ENCODE peak calls at places on chromosomes 4 and X, in eight cellular contexts. One of them, this sample, is unnamed.

GRCh38 chr4:40316333-40316781 is 18.8 kb upstream of the CHRNA9 start:
- DNase-seq in H9: no peak
- DNase-seq in natural killer cell: no peak
- DNase-seq in GM23338: no peak
- DNase-seq in choroid plexus epithelial cell: peak
- DNase-seq in neural progenitor cell: no peak
- DNase-seq in GM13976: peak
- DNase-seq in activated B cell treated with CpG ODN at 0.5 μM for 24 hours: no peak
- DNase-seq in this sample: no peak

GRCh38 chr4:73704314-73705055 is 35.9 kb upstream of the CXCL8 start:
- DNase-seq in H9: no peak
- DNase-seq in natural killer cell: no peak
- DNase-seq in GM23338: peak
- DNase-seq in choroid plexus epithelial cell: peak
- DNase-seq in neural progenitor cell: no peak
- DNase-seq in GM13976: no peak
- DNase-seq in activated B cell treated with CpG ODN at 0.5 μM for 24 hours: no peak
- DNase-seq in this sample: no peak

GRCh38 chrX:153304988-153305736 is 16.4 kb downstream of the PNMA6F start:
- DNase-seq in H9: no peak
- DNase-seq in natural killer cell: no peak
- DNase-seq in GM23338: no peak
- DNase-seq in choroid plexus epithelial cell: no peak
- DNase-seq in neural progenitor cell: no peak
- DNase-seq in GM13976: no peak
- DNase-seq in activated B cell treated with CpG ODN at 0.5 μM for 24 hours: no peak
- DNase-seq in this sample: no peak

GRCh38 chr4:123555500-123556273 is 159.1 kb downstream of the SPRY1 start:
- DNase-seq in H9: no peak
- DNase-seq in natural killer cell: no peak
- DNase-seq in GM23338: peak
- DNase-seq in choroid plexus epithelial cell: peak
- DNase-seq in neural progenitor cell: no peak
- DNase-seq in GM13976: no peak
- DNase-seq in activated B cell treated with CpG ODN at 0.5 μM for 24 hours: no peak
- DNase-seq in this sample: peak

GRCh38 chr4:41644288-41644914 is 104.1 kb downstream of the PHOX2B start:
- DNase-seq in H9: peak
- DNase-seq in natural killer cell: no peak
- DNase-seq in GM23338: peak
- DNase-seq in choroid plexus epithelial cell: peak
- DNase-seq in neural progenitor cell: peak
- DNase-seq in GM13976: peak
- DNase-seq in activated B cell treated with CpG ODN at 0.5 μM for 24 hours: no peak
- DNase-seq in this sample: peak

GRCh38 chr4:8836664-8837171 is 34.9 kb downstream of the HMX1 start:
- DNase-seq in H9: no peak
- DNase-seq in natural killer cell: no peak
- DNase-seq in GM23338: no peak
- DNase-seq in choroid plexus epithelial cell: no peak
- DNase-seq in neural progenitor cell: no peak
- DNase-seq in GM13976: no peak
- DNase-seq in activated B cell treated with CpG ODN at 0.5 μM for 24 hours: peak
- DNase-seq in this sample: no peak

GRCh38 chr4:120139392-120139791 is 72.7 kb upstream of the MAD2L1 start:
- DNase-seq in H9: no peak
- DNase-seq in natural killer cell: no peak
- DNase-seq in GM23338: no peak
- DNase-seq in choroid plexus epithelial cell: no peak
- DNase-seq in neural progenitor cell: no peak
- DNase-seq in GM13976: no peak
- DNase-seq in activated B cell treated with CpG ODN at 0.5 μM for 24 hours: no peak
- DNase-seq in this sample: no peak

GRCh38 chr4:47836655-47837581 is 949 bp downstream of the CORIN start:
- DNase-seq in H9: peak
- DNase-seq in natural killer cell: peak
- DNase-seq in GM23338: peak
- DNase-seq in choroid plexus epithelial cell: peak
- DNase-seq in neural progenitor cell: peak
- DNase-seq in GM13976: peak
- DNase-seq in activated B cell treated with CpG ODN at 0.5 μM for 24 hours: peak
- DNase-seq in this sample: peak

GRCh38 chrX:34909151-34909550 is 33.4 kb upstream of the FAM47B start:
- DNase-seq in H9: no peak
- DNase-seq in natural killer cell: no peak
- DNase-seq in GM23338: no peak
- DNase-seq in choroid plexus epithelial cell: no peak
- DNase-seq in neural progenitor cell: no peak
- DNase-seq in GM13976: no peak
- DNase-seq in activated B cell treated with CpG ODN at 0.5 μM for 24 hours: no peak
- DNase-seq in this sample: no peak

GRCh38 chrX:14027511-14028019 is 2.1 kb downstream of the GEMIN8 start:
- DNase-seq in H9: no peak
- DNase-seq in natural killer cell: no peak
- DNase-seq in GM23338: no peak
- DNase-seq in choroid plexus epithelial cell: peak
- DNase-seq in neural progenitor cell: no peak
- DNase-seq in GM13976: peak
- DNase-seq in activated B cell treated with CpG ODN at 0.5 μM for 24 hours: no peak
- DNase-seq in this sample: no peak

GRCh38 chr4:124806403-124806802 is 93.9 kb upstream of the ANKRD50 start:
- DNase-seq in H9: no peak
- DNase-seq in natural killer cell: no peak
- DNase-seq in GM23338: peak
- DNase-seq in choroid plexus epithelial cell: no peak
- DNase-seq in neural progenitor cell: no peak
- DNase-seq in GM13976: no peak
- DNase-seq in activated B cell treated with CpG ODN at 0.5 μM for 24 hours: no peak
- DNase-seq in this sample: no peak

GRCh38 chrX:19532709-19533108 is 17.4 kb upstream of the MAP3K15 start:
- DNase-seq in H9: no peak
- DNase-seq in natural killer cell: no peak
- DNase-seq in GM23338: no peak
- DNase-seq in choroid plexus epithelial cell: no peak
- DNase-seq in neural progenitor cell: no peak
- DNase-seq in GM13976: no peak
- DNase-seq in activated B cell treated with CpG ODN at 0.5 μM for 24 hours: no peak
- DNase-seq in this sample: no peak

GRCh38 chrX:19539665-19540064 is 24.4 kb upstream of the MAP3K15 start:
- DNase-seq in H9: no peak
- DNase-seq in natural killer cell: no peak
- DNase-seq in GM23338: no peak
- DNase-seq in choroid plexus epithelial cell: no peak
- DNase-seq in neural progenitor cell: no peak
- DNase-seq in GM13976: no peak
- DNase-seq in activated B cell treated with CpG ODN at 0.5 μM for 24 hours: no peak
- DNase-seq in this sample: no peak

GRCh38 chrX:19541196-19541595 is 25.9 kb upstream of the MAP3K15 start:
- DNase-seq in H9: no peak
- DNase-seq in natural killer cell: no peak
- DNase-seq in GM23338: no peak
- DNase-seq in choroid plexus epithelial cell: no peak
- DNase-seq in neural progenitor cell: no peak
- DNase-seq in GM13976: no peak
- DNase-seq in activated B cell treated with CpG ODN at 0.5 μM for 24 hours: no peak
- DNase-seq in this sample: no peak

GRCh38 chrX:19540076-19540475 is 24.8 kb upstream of the MAP3K15 start:
- DNase-seq in H9: no peak
- DNase-seq in natural killer cell: no peak
- DNase-seq in GM23338: no peak
- DNase-seq in choroid plexus epithelial cell: no peak
- DNase-seq in neural progenitor cell: no peak
- DNase-seq in GM13976: no peak
- DNase-seq in activated B cell treated with CpG ODN at 0.5 μM for 24 hours: no peak
- DNase-seq in this sample: no peak

DNA sequence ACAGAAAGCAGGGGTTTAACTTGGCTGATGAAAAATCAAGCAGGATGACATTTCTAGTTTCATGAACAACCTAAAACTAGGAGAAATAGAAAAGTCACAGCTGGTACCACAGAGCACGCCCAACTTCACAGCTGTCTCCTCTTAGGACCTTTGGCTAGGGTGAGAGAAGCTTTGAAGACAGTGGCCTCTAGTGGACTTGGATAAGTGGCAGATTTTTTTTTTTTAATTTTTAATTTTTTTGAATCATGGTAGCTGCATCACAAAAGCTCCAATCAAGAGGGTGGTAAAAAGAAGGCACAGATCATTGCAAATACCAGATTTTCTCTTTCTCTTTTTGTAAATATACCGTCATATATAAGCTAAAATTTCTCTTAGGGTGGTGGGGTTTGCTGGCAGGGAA is 20.2 kb upstream of the MAP3K15 start:
- DNase-seq in H9: no peak
- DNase-seq in natural killer cell: no peak
- DNase-seq in GM23338: peak
- DNase-seq in choroid plexus epithelial cell: peak
- DNase-seq in neural progenitor cell: peak
- DNase-seq in GM13976: no peak
- DNase-seq in activated B cell treated with CpG ODN at 0.5 μM for 24 hours: no peak
- DNase-seq in this sample: no peak
- TF ChIP-seq CTCF in H9: peak
- TF ChIP-seq CTCF in natural killer cell: no peak
- TF ChIP-seq CTCF in GM23338: peak
- TF ChIP-seq CTCF in choroid plexus epithelial cell: peak
- TF ChIP-seq CTCF in neural progenitor cell: peak
- TF ChIP-seq CTCF in GM13976: no peak
- TF ChIP-seq CTCF in activated B cell treated with CpG ODN at 0.5 μM for 24 hours: no peak
- TF ChIP-seq CTCF in this sample: no peak

DNA sequence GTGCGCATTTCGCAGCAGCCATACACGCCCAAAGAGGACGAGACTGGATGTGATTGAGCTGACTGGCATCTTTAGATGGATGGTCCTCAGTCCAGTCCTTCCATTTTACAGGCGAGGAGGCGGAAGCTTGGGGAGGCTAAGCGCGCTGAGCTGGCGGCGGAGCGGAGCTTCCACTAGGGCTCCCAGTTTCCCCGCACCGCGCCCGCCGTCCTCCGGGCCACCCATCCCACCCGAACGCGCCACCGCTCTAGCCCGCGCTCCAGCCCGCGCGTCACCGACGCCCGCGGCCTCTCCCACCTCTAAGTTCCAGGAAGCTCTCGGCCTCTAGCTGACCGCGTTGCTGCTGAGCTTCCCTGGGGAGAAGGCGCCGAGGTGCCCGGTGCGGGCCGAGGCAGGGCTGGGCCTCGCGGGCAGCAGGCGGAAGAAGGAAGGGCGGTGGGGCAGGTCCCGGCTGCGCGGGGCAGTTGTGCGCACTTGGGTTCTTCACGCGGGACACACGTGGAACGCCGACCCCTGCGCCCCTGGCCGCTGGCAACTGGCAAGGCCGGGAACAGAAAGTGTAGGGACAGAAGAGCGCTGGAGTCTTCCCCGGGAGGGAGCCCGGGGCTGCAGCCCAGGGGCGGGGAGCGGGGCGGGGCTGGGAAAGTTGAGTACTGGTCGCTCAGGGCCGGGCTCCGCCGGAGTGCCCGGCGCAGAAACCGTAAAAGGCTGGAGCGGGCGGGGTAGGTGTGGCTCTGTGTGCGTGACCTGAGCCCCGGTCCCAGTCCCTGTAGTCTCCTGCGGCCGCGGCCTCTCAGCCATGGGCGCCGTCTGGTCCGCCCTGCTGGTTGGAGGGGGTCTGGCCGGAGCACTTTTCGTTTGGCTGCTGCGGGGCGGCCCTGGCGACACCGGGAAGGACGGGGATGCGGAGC is at the start of gene STBD1:
- DNase-seq in H9: peak
- DNase-seq in natural killer cell: peak
- DNase-seq in GM23338: peak
- DNase-seq in choroid plexus epithelial cell: peak
- DNase-seq in neural progenitor cell: peak
- DNase-seq in GM13976: peak
- DNase-seq in activated B cell treated with CpG ODN at 0.5 μM for 24 hours: peak
- DNase-seq in this sample: peak
- TF ChIP-seq CTCF in H9: no peak
- TF ChIP-seq CTCF in natural killer cell: no peak
- TF ChIP-seq CTCF in GM23338: no peak
- TF ChIP-seq CTCF in choroid plexus epithelial cell: no peak
- TF ChIP-seq CTCF in neural progenitor cell: peak
- TF ChIP-seq CTCF in GM13976: no peak
- TF ChIP-seq CTCF in activated B cell treated with CpG ODN at 0.5 μM for 24 hours: no peak
- TF ChIP-seq CTCF in this sample: no peak

GRCh38 chr4:173314715-173315114 is 19.4 kb downstream of the HMGB2 start:
- DNase-seq in H9: no peak
- DNase-seq in natural killer cell: no peak
- DNase-seq in GM23338: no peak
- DNase-seq in choroid plexus epithelial cell: no peak
- DNase-seq in neural progenitor cell: no peak
- DNase-seq in GM13976: no peak
- DNase-seq in activated B cell treated with CpG ODN at 0.5 μM for 24 hours: no peak
- DNase-seq in this sample: no peak

GRCh38 chr4:173317003-173317402 is 17.2 kb downstream of the HMGB2 start:
- DNase-seq in H9: peak
- DNase-seq in natural killer cell: no peak
- DNase-seq in GM23338: peak
- DNase-seq in choroid plexus epithelial cell: peak
- DNase-seq in neural progenitor cell: peak
- DNase-seq in GM13976: no peak
- DNase-seq in activated B cell treated with CpG ODN at 0.5 μM for 24 hours: no peak
- DNase-seq in this sample: no peak

GRCh38 chr4:173316060-173316459 is 18.1 kb downstream of the HMGB2 start:
- DNase-seq in H9: no peak
- DNase-seq in natural killer cell: no peak
- DNase-seq in GM23338: no peak
- DNase-seq in choroid plexus epithelial cell: no peak
- DNase-seq in neural progenitor cell: no peak
- DNase-seq in GM13976: no peak
- DNase-seq in activated B cell treated with CpG ODN at 0.5 μM for 24 hours: no peak
- DNase-seq in this sample: no peak

GRCh38 chr4:173319696-173320095 is 14.5 kb downstream of the HMGB2 start:
- DNase-seq in H9: no peak
- DNase-seq in natural killer cell: no peak
- DNase-seq in GM23338: no peak
- DNase-seq in choroid plexus epithelial cell: peak
- DNase-seq in neural progenitor cell: no peak
- DNase-seq in GM13976: no peak
- DNase-seq in activated B cell treated with CpG ODN at 0.5 μM for 24 hours: no peak
- DNase-seq in this sample: no peak

GRCh38 chr4:173318648-173319211 is 15.4 kb downstream of the HMGB2 start:
- DNase-seq in H9: no peak
- DNase-seq in natural killer cell: no peak
- DNase-seq in GM23338: peak
- DNase-seq in choroid plexus epithelial cell: peak
- DNase-seq in neural progenitor cell: no peak
- DNase-seq in GM13976: no peak
- DNase-seq in activated B cell treated with CpG ODN at 0.5 μM for 24 hours: no peak
- DNase-seq in this sample: no peak
- TF ChIP-seq CTCF in H9: peak
- TF ChIP-seq CTCF in natural killer cell: peak
- TF ChIP-seq CTCF in GM23338: no peak
- TF ChIP-seq CTCF in choroid plexus epithelial cell: peak
- TF ChIP-seq CTCF in neural progenitor cell: peak
- TF ChIP-seq CTCF in GM13976: no peak
- TF ChIP-seq CTCF in activated B cell treated with CpG ODN at 0.5 μM for 24 hours: peak
- TF ChIP-seq CTCF in this sample: peak

DNA sequence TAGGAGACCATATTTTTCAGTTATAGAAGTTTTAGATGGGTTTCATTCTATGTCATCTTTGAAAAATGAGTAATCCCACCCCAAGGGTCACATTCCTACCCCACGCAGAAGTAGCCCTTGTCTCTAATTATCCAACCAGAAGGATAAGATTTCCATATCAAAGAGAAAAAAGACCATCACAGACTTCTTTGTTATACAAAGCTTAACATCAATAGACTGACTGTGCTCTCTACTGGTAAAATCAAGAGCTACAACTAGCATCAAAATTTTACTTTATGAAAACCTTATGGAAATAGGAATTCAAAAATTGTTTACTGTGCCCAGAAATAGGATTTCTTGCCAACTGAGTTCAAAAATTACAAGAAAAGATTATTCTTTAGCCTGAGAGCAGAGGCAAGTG is 24.9 kb downstream of the TNMD start:
- DNase-seq in H9: no peak
- DNase-seq in natural killer cell: no peak
- DNase-seq in GM23338: peak
- DNase-seq in choroid plexus epithelial cell: peak
- DNase-seq in neural progenitor cell: no peak
- DNase-seq in GM13976: no peak
- DNase-seq in activated B cell treated with CpG ODN at 0.5 μM for 24 hours: no peak
- DNase-seq in this sample: no peak
- TF ChIP-seq CTCF in H9: peak
- TF ChIP-seq CTCF in natural killer cell: no peak
- TF ChIP-seq CTCF in GM23338: peak
- TF ChIP-seq CTCF in choroid plexus epithelial cell: peak
- TF ChIP-seq CTCF in neural progenitor cell: peak
- TF ChIP-seq CTCF in GM13976: no peak
- TF ChIP-seq CTCF in activated B cell treated with CpG ODN at 0.5 μM for 24 hours: no peak
- TF ChIP-seq CTCF in this sample: no peak

This sample was measured in mesothelial cell of epicardium.